ENCODE peak calls at places on chromosomes 7 and 10, in ten cellular contexts. O is mammary epithelial cell; T is breast epithelium; E is CD8-positive, alpha-beta T cell; C is GM23338; A is suprapubic skin; G is GM12878; J is fibroblast of lung; I is brain microvascular endothelial cell; V is adrenal gland. U is an unnamed sample.

GRCh38 chr10:89469517-89469916 is 55.1 kb downstream of the IFIT5 start:
- DNase-seq in O (no peak), T (no peak), E (no peak), C (no peak), A (no peak), G (no peak), J (no peak), I (no peak), V (no peak), U (no peak)

GRCh38 chr7:7127773-7128172 is 54.6 kb upstream of the C1GALT1 start:
- DNase-seq in O (no peak), T (no peak), E (no peak), C (no peak), A (no peak), G (no peak), J (no peak), I (no peak), V (no peak), U (no peak)

GRCh38 chr10:113692271-113692670 is 12.6 kb downstream of the CASP7 start:
- DNase-seq in O (no peak), T (no peak), E (no peak), C (no peak), A (no peak), G (no peak), J (no peak), I (no peak), V (no peak), U (no peak)

GRCh38 chr10:115572740-115573455 is 479.7 kb downstream of the ATRNL1 start:
- DNase-seq in O (peak), T (no peak), E (no peak), C (peak), A (no peak), G (no peak), J (no peak), I (no peak), V (no peak), U (peak)

GRCh38 chr10:57336865-57337264 is 930.8 kb downstream of the IPMK start:
- DNase-seq in O (no peak), T (no peak), E (no peak), C (no peak), A (no peak), G (no peak), J (no peak), I (no peak), V (no peak), U (no peak)

GRCh38 chr7:41421056-41421455 is 281.8 kb downstream of the INHBA start:
- DNase-seq in O (no peak), T (no peak), E (no peak), C (no peak), A (no peak), G (no peak), J (no peak), I (no peak), V (no peak), U (no peak)

GRCh38 chr10:89019589-89020327 is 29.2 kb downstream of the FAS start:
- DNase-seq in O (no peak), T (no peak), E (no peak), C (no peak), A (no peak), G (no peak), J (no peak), I (no peak), V (peak), U (no peak)

GRCh38 chr7:30642789-30643188 is 39.5 kb downstream of the CRHR2 start:
- DNase-seq in O (no peak), T (no peak), E (no peak), C (no peak), A (no peak), G (no peak), J (no peak), I (no peak), V (no peak), U (no peak)

GRCh38 chr7:123769371-123769770 is 20.6 kb upstream of the WASL start:
- DNase-seq in O (peak), T (no peak), E (no peak), C (no peak), A (no peak), G (no peak), J (peak), I (peak), V (peak), U (peak)

GRCh38 chr7:51316262-51316665 is 345 bp downstream of the COBL start:
- DNase-seq in O (no peak), T (peak), E (no peak), C (peak), A (no peak), G (no peak), J (no peak), I (no peak), V (no peak), U (peak)

GRCh38 chr10:22925088-22925487 is 2.8 kb upstream of the ARMC3 start:
- DNase-seq in O (no peak), T (no peak), E (no peak), C (no peak), A (no peak), G (no peak), J (no peak), I (no peak), V (no peak), U (no peak)
- H3K27ac ChIP-seq in O (no peak), T (no peak), E (no peak), C (no peak), A (no peak), G (no peak), J (no peak), I (no peak), V (no peak), U (no peak)

GRCh38 chr7:103989785-103990775 is 622 bp upstream of the RELN start:
- DNase-seq in O (peak), T (no peak), E (no peak), C (peak), A (no peak), G (no peak), J (peak), I (peak), V (no peak), U (no peak)
- TF ChIP-seq CTCF in O (no peak), T (no peak), E (no peak), C (no peak), A (no peak), G (no peak), J (no peak), I (peak), V (no peak), U (no peak)

DNA sequence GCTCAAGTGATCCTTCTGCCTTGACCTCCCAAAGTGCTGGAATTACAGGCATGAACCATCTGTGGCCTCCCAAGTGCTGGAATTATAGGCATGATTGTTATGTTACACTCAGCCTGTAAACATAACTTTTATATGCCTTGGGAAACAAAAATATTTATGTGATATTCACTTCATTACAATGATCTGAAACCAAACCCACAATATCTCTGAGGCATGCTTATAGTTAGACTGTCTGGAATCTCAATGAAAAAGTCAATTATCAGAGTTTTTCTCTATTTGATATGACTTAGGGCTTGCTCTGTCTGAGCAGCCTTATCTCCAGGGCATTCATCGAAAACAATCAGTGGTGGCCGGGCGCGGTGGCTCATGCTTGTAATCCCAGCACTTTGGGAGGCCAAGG is 195.3 kb upstream of the MYO3A start:
- DNase-seq in O (no peak), T (no peak), E (no peak), C (no peak), A (no peak), G (no peak), J (no peak), I (no peak), V (no peak), U (no peak)
- H3K27ac ChIP-seq in O (no peak), T (no peak), E (no peak), C (no peak), A (no peak), G (no peak), J (no peak), I (no peak), V (no peak), U (no peak)

GRCh38 chr7:64946772-64947171 is 43.7 kb downstream of the ZNF273 start:
- DNase-seq in O (no peak), T (no peak), E (no peak), C (peak), A (no peak), G (no peak), J (peak), I (no peak), V (no peak), U (no peak)
- TF ChIP-seq CTCF in O (peak), T (no peak), E (no peak), C (peak), A (no peak), G (peak), J (no peak), I (peak), V (no peak), U (no peak)

GRCh38 chr10:61971016-61971350 is 69.5 kb downstream of the ARID5B start:
- DNase-seq in O (no peak), T (no peak), E (no peak), C (no peak), A (no peak), G (no peak), J (peak), I (no peak), V (no peak), U (no peak)

GRCh38 chr10:61975107-61975932 is 73.8 kb downstream of the ARID5B start:
- DNase-seq in O (peak), T (no peak), E (no peak), C (no peak), A (no peak), G (no peak), J (peak), I (peak), V (no peak), U (peak)

GRCh38 chr10:61974611-61975010 is 73.1 kb downstream of the ARID5B start:
- DNase-seq in O (no peak), T (no peak), E (no peak), C (no peak), A (no peak), G (no peak), J (peak), I (peak), V (peak), U (peak)

GRCh38 chr10:61973169-61973568 is 71.7 kb downstream of the ARID5B start:
- DNase-seq in O (no peak), T (no peak), E (no peak), C (no peak), A (no peak), G (no peak), J (peak), I (no peak), V (no peak), U (no peak)

DNA sequence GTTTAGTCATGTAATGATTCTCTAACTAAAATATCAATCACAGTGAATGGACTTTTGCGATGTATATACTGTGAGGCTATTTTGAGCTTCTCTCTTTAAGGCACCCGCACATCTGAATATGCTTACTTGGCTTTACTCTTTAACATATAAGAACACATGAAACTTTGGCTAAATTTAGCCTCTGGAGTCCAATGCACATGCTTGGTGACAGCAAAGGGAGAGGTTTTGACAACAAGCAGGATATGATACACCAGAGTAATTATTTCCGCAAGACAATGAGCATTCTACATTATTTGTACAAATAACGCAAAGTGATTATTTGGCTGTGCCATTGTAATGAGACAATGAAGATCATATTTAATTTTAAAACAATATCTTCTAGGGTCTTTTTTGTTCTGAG is 72.4 kb downstream of the ARID5B start:
- DNase-seq in O (no peak), T (no peak), E (no peak), C (no peak), A (no peak), G (no peak), J (peak), I (no peak), V (no peak), U (no peak)
- H3K27ac ChIP-seq in O (no peak), T (peak), E (no peak), C (no peak), A (no peak), G (peak), J (peak), I (no peak), V (no peak), U (no peak)

DNA sequence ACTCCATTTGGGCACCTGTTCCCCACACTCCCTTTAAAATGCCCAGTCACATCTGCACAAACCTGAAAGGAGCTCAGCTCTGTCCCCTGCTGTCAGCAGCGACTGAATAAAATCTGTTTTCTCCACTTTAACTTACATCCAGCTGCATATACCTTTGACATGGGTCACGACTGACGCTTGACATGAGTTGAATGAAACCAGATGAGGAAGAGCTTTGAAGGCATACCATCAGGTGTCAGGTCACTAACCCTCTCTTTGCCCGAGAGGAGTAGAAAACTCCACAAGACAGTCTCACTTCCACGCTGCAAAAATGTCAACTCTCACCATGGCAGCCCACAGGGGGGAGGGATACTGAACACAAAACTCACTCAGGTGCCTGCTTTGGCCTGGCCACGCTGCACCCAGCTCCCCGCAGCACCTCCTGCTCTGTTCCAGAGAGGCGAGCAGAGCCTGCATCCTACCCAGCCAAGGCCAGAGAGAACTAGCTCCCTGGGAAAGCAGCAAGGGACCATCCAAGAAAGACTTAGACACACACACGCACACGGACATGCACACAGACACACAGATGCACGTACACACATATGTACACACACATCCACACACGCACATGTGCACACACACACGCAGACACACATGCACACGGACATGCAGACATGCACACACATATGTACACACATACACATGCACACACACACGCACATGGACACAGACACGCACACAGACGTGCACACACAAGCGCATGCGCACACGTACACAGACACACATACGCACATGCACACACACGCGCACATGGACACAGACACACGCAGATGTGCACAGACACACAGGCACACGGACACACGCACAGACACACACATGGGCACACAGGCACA is 191.0 kb downstream of the MAD1L1 start:
- DNase-seq in O (no peak), T (no peak), E (no peak), C (no peak), A (peak), G (no peak), J (no peak), I (no peak), V (no peak), U (no peak)
- TF ChIP-seq CTCF in O (no peak), T (no peak), E (no peak), C (no peak), A (no peak), G (no peak), J (no peak), I (no peak), V (no peak), U (no peak)

GRCh38 chr7:141649865-141650499 is 52.0 kb downstream of the DENND11 start:
- DNase-seq in O (peak), T (peak), E (no peak), C (peak), A (no peak), G (peak), J (peak), I (peak), V (peak), U (peak)
- H3K27ac ChIP-seq in O (peak), T (no peak), E (no peak), C (no peak), A (no peak), G (no peak), J (no peak), I (peak), V (no peak), U (no peak)

DNA sequence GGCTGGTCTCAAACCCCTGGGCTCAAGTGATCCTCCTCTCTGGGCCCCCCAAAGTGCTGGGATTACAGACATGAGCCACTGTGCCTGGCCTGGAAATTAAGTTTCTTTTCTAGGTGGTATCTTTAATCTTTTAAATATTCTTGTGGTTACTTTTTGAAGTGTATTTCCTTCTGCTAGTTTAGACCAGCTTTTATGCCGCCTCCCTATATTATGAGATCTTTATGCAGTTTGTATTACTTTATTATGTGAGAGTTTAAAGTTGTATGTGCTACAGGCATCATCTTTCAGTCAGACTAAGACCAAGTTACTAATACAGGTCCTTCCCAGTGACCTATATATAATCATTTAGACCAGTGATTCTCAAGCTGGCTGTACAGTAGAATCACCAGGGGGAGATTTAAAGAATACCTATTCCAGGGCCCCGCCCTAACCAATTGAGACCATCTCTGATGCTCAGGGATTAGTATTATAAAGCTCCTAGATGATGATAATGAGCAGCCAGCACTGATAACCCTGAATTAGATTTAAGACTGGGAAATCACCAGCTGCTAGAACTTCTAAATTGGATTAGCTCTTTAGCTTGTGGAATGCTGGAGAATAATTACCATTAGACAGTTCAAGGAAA is 11.3 kb downstream of the INPP5F start:
- DNase-seq in O (no peak), T (no peak), E (no peak), C (no peak), A (no peak), G (no peak), J (no peak), I (no peak), V (no peak), U (no peak)
- TF ChIP-seq CTCF in O (no peak), T (no peak), E (no peak), C (no peak), A (no peak), G (no peak), J (no peak), I (no peak), V (no peak), U (no peak)

GRCh38 chr7:101100858-101101847 is 15.9 kb downstream of the TRIM56 start:
- DNase-seq in O (no peak), T (no peak), E (no peak), C (no peak), A (no peak), G (no peak), J (no peak), I (no peak), V (no peak), U (no peak)

GRCh38 chr7:101096957-101097347 is 11.7 kb downstream of the TRIM56 start:
- DNase-seq in O (no peak), T (no peak), E (no peak), C (no peak), A (no peak), G (no peak), J (no peak), I (no peak), V (no peak), U (no peak)

GRCh38 chr7:101097561-101097960 is 12.3 kb downstream of the TRIM56 start:
- DNase-seq in O (no peak), T (no peak), E (no peak), C (no peak), A (no peak), G (no peak), J (no peak), I (no peak), V (no peak), U (no peak)

GRCh38 chr7:101096331-101096956 is 11.2 kb downstream of the TRIM56 start:
- DNase-seq in O (no peak), T (no peak), E (no peak), C (no peak), A (no peak), G (no peak), J (no peak), I (no peak), V (no peak), U (no peak)

DNA sequence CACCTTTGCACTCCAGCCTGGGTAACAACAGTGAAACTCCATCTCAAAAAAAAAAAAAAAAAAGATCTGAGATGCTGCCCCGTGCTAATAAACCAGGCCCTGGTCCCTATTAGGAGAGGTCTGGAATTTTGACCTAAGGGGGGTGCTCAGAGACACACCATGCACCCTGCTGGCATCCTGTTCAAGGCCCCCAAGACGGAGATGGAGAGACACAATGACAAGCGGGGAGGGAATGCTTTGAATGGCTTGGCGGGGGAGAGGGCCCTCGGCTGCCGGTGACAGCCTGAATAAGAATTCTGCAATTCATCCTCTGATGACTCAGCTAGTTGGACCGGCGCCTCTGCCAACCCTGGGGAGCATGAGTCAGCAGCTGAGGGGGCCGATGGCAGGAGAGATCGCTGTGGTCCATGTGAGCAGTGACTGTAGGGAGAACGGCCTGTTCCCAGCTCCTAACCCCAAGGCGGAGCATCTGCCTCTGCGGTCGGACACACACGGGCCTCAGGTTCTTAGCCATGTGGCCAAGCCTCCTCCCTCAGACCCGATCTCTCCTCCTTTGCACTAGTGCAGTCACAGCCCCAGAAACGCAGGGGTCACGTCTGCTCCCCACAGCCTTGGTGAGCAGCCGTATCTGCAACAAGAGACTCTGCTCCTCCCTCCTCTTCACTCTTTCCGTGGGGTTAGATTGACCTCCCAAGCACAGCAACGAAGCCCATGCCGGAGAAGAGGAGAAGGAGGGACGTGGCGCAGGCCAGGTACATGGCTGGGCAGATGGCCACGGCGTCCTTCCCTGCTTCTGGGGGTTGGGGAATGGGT is 14.9 kb downstream of the TRIM56 start:
- DNase-seq in O (peak), T (peak), E (no peak), C (peak), A (peak), G (no peak), J (peak), I (peak), V (peak), U (peak)
- H3K27ac ChIP-seq in O (peak), T (peak), E (no peak), C (peak), A (peak), G (no peak), J (peak), I (peak), V (peak), U (peak)

U was measured in RWPE1.